ENCODE peak calls at places on chromosome 15, in nine cellular contexts. R is neural progenitor cell, N is DND-41, K is OCI-LY7, T is Peyer's patch, Q is left lung, J is upper lobe of left lung, E is vagina, G is left ventricle myocardium inferior. W is an unnamed sample.

GRCh38 chr15:70032509-70032908 is 65.2 kb downstream of the TLE3 start:
- DNase-seq in K (no peak), G (no peak), T (peak; percentile 34), N (no peak), Q (no peak), E (no peak), J (no peak), R (no peak), W (no peak)

GRCh38 chr15:88656760-88657221 is 18.0 kb downstream of the ISG20 start:
- DNase-seq in T (peak; percentile 94), E (no peak), K (peak; percentile 93), R (no peak), N (no peak), Q (no peak), J (no peak), G (no peak), W (no peak)

GRCh38 chr15:59438891-59439290 is 905 bp downstream of the FAM81A start:
- DNase-seq in G (no peak), E (no peak), K (peak; percentile 19), T (peak; percentile 75), Q (no peak), N (no peak), R (peak; percentile 18), J (peak; percentile 52), W (no peak)

GRCh38 chr15:44545934-44546802 is 9.2 kb downstream of the EIF3J start:
- DNase-seq in T (no peak), N (no peak), E (no peak), Q (no peak), J (no peak), R (no peak), G (no peak), K (peak; percentile 35), W (peak; percentile 18)

GRCh38 chr15:39942753-39943150 is 8.8 kb downstream of the EIF2AK4 start:
- DNase-seq in T (no peak), R (no peak), J (no peak), K (no peak), E (no peak), G (no peak), N (no peak), Q (no peak), W (no peak)

GRCh38 chr15:93236924-93237323 is 147.9 kb upstream of the RGMA start:
- DNase-seq in J (no peak), R (peak; percentile 64), K (no peak), Q (no peak), E (no peak), T (no peak), N (no peak), G (no peak), W (no peak)

GRCh38 chr15:61146643-61147230 is 82.4 kb downstream of the RORA start:
- DNase-seq in T (no peak), K (no peak), E (no peak), J (no peak), G (no peak), R (peak; percentile 40), N (no peak), Q (no peak), W (no peak)

GRCh38 chr15:40190591-40190990 is 29.7 kb downstream of the BUB1B start:
- DNase-seq in Q (no peak), R (no peak), T (no peak), J (no peak), E (no peak), G (no peak), N (no peak), K (no peak), W (no peak)

GRCh38 chr15:38647683-38648082 is 83.1 kb upstream of the RASGRP1 start:
- DNase-seq in R (peak; percentile 14), G (no peak), E (no peak), J (no peak), T (no peak), K (no peak), Q (no peak), N (no peak), W (no peak)

GRCh38 chr15:70504305-70504951 is 258.9 kb downstream of the UACA start:
- DNase-seq in R (no peak), K (peak; percentile 93), G (peak; percentile 62), J (no peak), E (no peak), Q (peak; percentile 88), N (peak; percentile 62), T (peak; percentile 84), W (peak; percentile 57)

DNA sequence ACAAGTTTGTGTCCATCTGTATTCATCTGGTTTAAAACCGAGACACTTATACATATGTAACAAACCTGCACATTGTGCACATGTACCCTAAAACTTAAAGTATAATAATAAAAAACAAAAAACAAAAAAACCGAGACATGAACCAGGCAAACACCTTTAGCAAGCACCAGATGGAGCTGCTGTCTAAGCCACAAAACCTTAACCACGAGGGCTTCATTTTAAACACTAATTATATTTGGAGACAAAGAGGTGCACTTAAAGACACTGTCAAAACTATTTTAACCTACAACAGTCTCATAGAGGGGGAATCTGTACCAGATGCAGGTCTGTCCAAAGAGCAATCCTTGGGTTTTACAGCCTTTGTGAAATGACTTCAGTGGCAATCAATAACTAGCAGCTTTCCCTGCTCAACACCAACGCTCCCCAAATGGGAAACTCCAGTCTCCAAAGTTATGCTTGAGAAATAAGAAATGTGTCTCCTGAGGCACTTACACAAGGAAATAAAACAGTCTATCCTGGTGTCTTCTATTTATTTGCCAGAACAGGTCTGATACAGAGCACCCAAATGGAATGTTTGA is 115.7 kb upstream of the TSPAN3 start:
- DNase-seq in E (no peak), J (no peak), T (no peak), N (peak; percentile 20), K (peak; percentile 48), R (peak; percentile 42), G (no peak), Q (no peak), W (no peak)
- TF ChIP-seq CTCF in E (no peak), J (peak; percentile 34), T (peak; percentile 63), N (peak; percentile 74), K (peak; percentile 81), R (peak; percentile 70), G (peak; percentile 71), Q (no peak), W (peak; percentile 70)

DNA sequence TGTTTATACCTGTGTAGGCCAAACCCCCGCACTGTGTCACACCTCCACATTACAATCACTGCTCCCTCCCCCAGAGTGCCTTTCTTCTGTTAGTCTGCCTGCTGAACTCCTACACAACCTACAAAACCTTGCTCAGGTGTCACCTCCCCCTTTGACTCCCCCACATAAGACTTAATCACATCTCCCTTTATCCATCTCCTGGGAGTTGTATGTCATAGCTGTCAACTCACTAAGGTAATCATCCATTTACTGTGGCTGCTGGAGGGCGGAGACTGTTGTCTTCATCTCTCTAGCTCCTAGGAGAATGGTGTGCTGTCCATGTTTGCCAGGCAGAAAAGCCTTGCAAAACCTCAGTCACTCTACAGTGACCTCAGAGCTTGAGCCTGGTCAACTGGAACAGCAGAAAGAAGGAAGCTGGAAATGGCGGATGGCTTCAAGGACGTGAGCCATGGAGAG is 43.8 kb downstream of the ZNF710 start:
- DNase-seq in Q (no peak), E (no peak), N (no peak), R (no peak), K (no peak), J (no peak), T (no peak), G (no peak), W (no peak)
- H3K4me1 ChIP-seq in Q (peaks cover 82% of the 10 kb centered on the region), E (peaks cover 41% of the 10 kb centered on the region), N (no peaks in the 10 kb centered on the region), R (peaks cover 40% of the 10 kb centered on the region), K (peaks cover 50% of the 10 kb centered on the region), J (peaks cover 49% of the 10 kb centered on the region), T (peaks cover 33% of the 10 kb centered on the region), G (peaks cover 29% of the 10 kb centered on the region), W (peaks cover 34% of the 10 kb centered on the region)

GRCh38 chr15:73937726-73938125 is 11.5 kb downstream of the LOXL1 start:
- DNase-seq in E (no peak), K (no peak), R (no peak), N (no peak), T (no peak), Q (no peak), J (no peak), G (no peak), W (no peak)

GRCh38 chr15:73935547-73935946 is 9.3 kb downstream of the LOXL1 start:
- DNase-seq in K (no peak), R (peak; percentile 80), T (no peak), G (no peak), J (no peak), E (no peak), N (no peak), Q (no peak), W (no peak)

GRCh38 chr15:73936588-73937312 is 10.5 kb downstream of the LOXL1 start:
- DNase-seq in R (no peak), K (no peak), J (no peak), T (no peak), E (no peak), Q (no peak), N (no peak), G (no peak), W (no peak)

GRCh38 chr15:73937313-73937695 is 11.0 kb downstream of the LOXL1 start:
- DNase-seq in K (no peak), R (no peak), N (no peak), G (no peak), Q (no peak), T (no peak), J (no peak), E (no peak), W (no peak)

DNA sequence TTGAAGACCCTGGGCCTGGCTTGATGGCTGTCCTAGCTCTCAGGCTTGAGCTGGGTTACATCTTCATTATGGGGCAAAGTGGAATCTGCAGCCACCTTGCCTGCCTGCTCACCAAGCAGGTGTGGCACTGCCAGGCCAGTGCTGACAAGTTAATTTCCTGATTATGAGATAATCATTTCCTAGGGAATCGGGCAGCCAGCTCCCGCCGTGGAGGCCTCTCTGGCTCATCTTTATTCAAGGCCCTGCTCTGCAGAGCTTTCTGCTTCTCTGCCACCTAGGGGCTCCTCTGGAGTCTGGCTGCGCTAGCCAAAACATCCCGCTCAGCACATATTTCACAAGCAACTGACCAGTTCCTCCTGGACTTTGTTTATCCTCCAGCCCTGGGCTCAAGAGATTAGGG is 9.9 kb downstream of the LOXL1 start:
- DNase-seq in N (no peak), T (no peak), R (peak; percentile 43), Q (no peak), J (no peak), G (no peak), K (no peak), E (no peak), W (no peak)
- TF ChIP-seq CTCF in N (no peak), T (no peak), R (peak; percentile 12), Q (no peak), J (no peak), G (no peak), K (no peak), E (no peak), W (no peak)

GRCh38 chr15:31484986-31485385 is 158.4 kb downstream of the KLF13 start:
- DNase-seq in T (peak; percentile 32), R (no peak), Q (no peak), E (peak; percentile 86), G (no peak), K (no peak), J (no peak), N (no peak), W (no peak)

GRCh38 chr15:31486506-31486905 is 159.9 kb downstream of the KLF13 start:
- DNase-seq in Q (no peak), J (no peak), N (no peak), T (peak; percentile 42), K (no peak), R (peak; percentile 53), G (no peak), E (peak; percentile 75), W (no peak)

GRCh38 chr15:31485431-31485830 is 158.8 kb downstream of the KLF13 start:
- DNase-seq in K (no peak), J (no peak), T (peak; percentile 39), N (no peak), G (no peak), Q (no peak), R (no peak), E (peak; percentile 86), W (no peak)

GRCh38 chr15:31486906-31487695 is 160.5 kb downstream of the KLF13 start:
- DNase-seq in N (no peak), R (no peak), E (peak; percentile 84), Q (no peak), J (no peak), T (peak; percentile 39), G (no peak), K (no peak), W (no peak)

GRCh38 chr15:31485911-31486461 is 159.4 kb downstream of the KLF13 start:
- DNase-seq in Q (no peak), N (no peak), R (no peak), J (no peak), E (peak; percentile 85), K (no peak), T (peak; percentile 43), G (no peak), W (no peak)
- H3K4me1 ChIP-seq in Q (peaks cover 41% of the 10 kb centered on the region), N (peaks cover 9% of the 10 kb centered on the region), R (peaks cover 9% of the 10 kb centered on the region), J (peaks cover 29% of the 10 kb centered on the region), E (peaks cover 48% of the 10 kb centered on the region), K (peaks cover 42% of the 10 kb centered on the region), T (peaks cover 25% of the 10 kb centered on the region), G (peaks cover 27% of the 10 kb centered on the region), W (peaks cover 18% of the 10 kb centered on the region)

W was measured in heart right ventricle.